ENCODE peak calls at places on chromosomes 5 and 9, in five cellular contexts. P is adrenal gland, B is A549, A is heart left ventricle, Y is HepG2. D is an unnamed sample.

GRCh38 chr9:1100945-1101344 is 50.8 kb downstream of the DMRT2 start:
- DNase-seq in P (peak; percentile 11), B (no peak), A (peak; percentile 13), Y (peak; percentile 26), D (peak; percentile 50)

GRCh38 chr5:174793684-174794328 is 69.4 kb downstream of the MSX2 start:
- DNase-seq in P (peak; percentile 51), B (no peak), A (peak; percentile 43), Y (peak; percentile 18), D (peak; percentile 33)

GRCh38 chr9:96080364-96080763 is 204.9 kb downstream of the ERCC6L2 start:
- DNase-seq in P (no peak), B (peak; percentile 82), A (no peak), Y (no peak), D (no peak)

GRCh38 chr9:18632624-18633407 is 158.9 kb downstream of the ADAMTSL1 start:
- DNase-seq in P (peak; percentile 61), B (no peak), A (peak; percentile 46), Y (no peak), D (no peak)

GRCh38 chr9:117825609-117826347 is 121.6 kb downstream of the TLR4 start:
- DNase-seq in P (no peak), B (no peak), A (no peak), Y (no peak), D (no peak)

GRCh38 chr5:10892135-10892910 is 131.3 kb upstream of the DAP start:
- DNase-seq in P (no peak), B (no peak), A (no peak), Y (no peak), D (no peak)

GRCh38 chr9:806285-807156 is 35.0 kb upstream of the DMRT1 start:
- DNase-seq in P (no peak), B (peak; percentile 48), A (no peak), Y (peak; percentile 35), D (no peak)

GRCh38 chr5:170499621-170500020 is 4.2 kb upstream of the KCNIP1 start:
- DNase-seq in P (no peak), B (no peak), A (no peak), Y (no peak), D (no peak)

GRCh38 chr9:5628183-5628529 is 751 bp upstream of the RIC1 start:
- DNase-seq in P (no peak), B (peak; percentile 38), A (no peak), Y (no peak), D (no peak)

GRCh38 chr5:16618138-16618897 is 1.5 kb upstream of the RETREG1 start:
- DNase-seq in P (no peak), B (no peak), A (no peak), Y (no peak), D (no peak)

GRCh38 chr5:42518595-42519067 is 95.4 kb downstream of the GHR start:
- DNase-seq in P (no peak), B (no peak), A (peak; percentile 17), Y (no peak), D (no peak)

GRCh38 chr5:386432-387341 is 56.3 kb upstream of the EXOC3 start:
- DNase-seq in P (no peak), B (no peak), A (no peak), Y (no peak), D (no peak)

GRCh38 chr5:77707786-77708185 is 68.4 kb downstream of the TBCA start:
- DNase-seq in P (peak; percentile 32), B (no peak), A (no peak), Y (peak; percentile 2), D (no peak)

GRCh38 chr5:35143841-35144240 is 86.4 kb downstream of the PRLR start:
- DNase-seq in P (no peak), B (no peak), A (no peak), Y (no peak), D (no peak)

GRCh38 chr9:1871486-1872181 is 143.5 kb upstream of the SMARCA2 start:
- DNase-seq in P (no peak), B (no peak), A (no peak), Y (peak; percentile 4), D (no peak)

GRCh38 chr9:70835323-70835722 is 286.1 kb downstream of the TRPM3 start:
- DNase-seq in P (peak; percentile 54), B (no peak), A (no peak), Y (no peak), D (no peak)

GRCh38 chr5:9544502-9545300 is 1.2 kb downstream of the SEMA5A start:
- DNase-seq in P (peak; percentile 76), B (peak; percentile 31), A (peak; percentile 86), Y (peak; percentile 35), D (peak; percentile 89)
- TF ChIP-seq POLR2A in P (no peak), B (no peak), A (no peak), Y (no peak), D (peak; percentile 47)

DNA sequence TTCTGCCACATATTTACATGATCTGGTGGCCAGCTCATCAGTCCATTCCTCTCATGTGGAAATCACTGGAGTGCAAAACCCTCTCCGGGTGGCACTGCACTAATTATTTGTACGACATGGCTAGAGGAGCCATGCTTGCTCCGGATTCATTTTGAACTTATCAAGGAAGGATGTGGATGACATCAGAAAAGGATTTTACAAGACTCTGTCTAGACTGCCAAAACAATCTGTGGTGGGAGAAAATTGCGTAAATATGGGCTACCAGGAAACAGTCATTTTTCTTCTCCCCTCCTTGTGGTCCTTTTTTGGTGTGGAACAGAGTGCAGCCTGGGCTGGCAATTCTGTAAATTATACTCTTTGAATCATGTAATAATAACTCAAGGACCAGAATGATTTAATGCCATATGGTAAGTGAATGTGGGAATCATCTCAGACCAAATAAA is 123.4 kb upstream of the IFNE start:
- DNase-seq in P (no peak), B (peak; percentile 38), A (no peak), Y (no peak), D (no peak)
- TF ChIP-seq POLR2A in P (no peak), B (no peak), A (no peak), Y (no peak), D (no peak)

DNA sequence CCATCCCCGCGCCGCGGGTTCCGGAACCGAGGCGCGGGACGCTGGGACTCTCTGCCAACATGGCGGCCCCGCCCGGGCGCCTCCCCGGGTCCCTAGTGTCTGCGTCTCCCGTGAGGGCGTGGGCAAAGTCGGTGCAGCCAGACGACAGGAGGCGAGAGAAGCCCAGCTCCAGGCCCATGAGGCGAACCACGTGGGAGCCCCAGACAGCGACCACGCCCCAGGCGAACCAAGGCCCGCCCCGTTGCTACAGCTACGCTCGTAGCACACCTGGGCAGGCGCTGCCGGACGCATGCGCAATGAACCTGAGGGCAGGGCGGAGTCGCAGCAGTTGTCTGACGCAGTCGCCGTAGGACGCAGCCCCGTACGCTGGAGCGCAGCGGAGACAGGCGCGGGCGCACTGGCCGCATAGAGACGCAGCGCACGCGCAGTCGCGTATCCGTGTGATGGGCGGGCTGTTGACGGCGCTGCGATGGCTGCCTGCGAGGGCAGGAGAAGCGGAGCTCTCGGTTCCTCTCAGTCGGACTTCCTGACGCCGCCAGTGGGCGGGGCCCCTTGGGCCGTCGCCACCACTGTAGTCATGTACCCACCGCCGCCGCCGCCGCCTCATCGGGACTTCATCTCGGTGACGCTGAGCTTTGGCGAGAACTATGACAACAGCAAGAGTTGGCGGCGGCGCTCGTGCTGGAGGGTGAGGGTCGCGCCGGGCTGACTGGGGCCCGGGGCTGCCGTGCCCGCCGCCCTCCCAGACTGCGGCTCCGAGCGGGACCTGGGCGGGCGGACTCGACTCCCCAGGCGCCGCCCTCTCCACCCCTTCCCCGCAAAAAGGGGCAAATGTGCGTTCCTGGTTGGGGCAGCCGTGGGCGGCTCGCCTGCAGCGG is at the start of gene MAN1B1:
- DNase-seq in P (peak; percentile 99), B (peak; percentile 94), A (peak; percentile 98), Y (peak; percentile 97), D (peak; percentile 100)
- TF ChIP-seq POLR2A in P (peak; percentile 89), B (peak; percentile 89), A (no peak), Y (peak; percentile 65), D (peak; percentile 91)

GRCh38 chr9:133274236-133275104 is 531 bp downstream of the ABO start:
- DNase-seq in P (no peak), B (no peak), A (no peak), Y (no peak), D (no peak)

GRCh38 chr9:133273819-133274218 is 1.2 kb downstream of the ABO start:
- DNase-seq in P (no peak), B (no peak), A (no peak), Y (no peak), D (peak; percentile 55)

GRCh38 chr9:133276923-133277322 is 1.9 kb upstream of the ABO start:
- DNase-seq in P (no peak), B (no peak), A (no peak), Y (no peak), D (peak; percentile 3)

GRCh38 chr9:133276001-133276884 is 1.2 kb upstream of the ABO start:
- DNase-seq in P (no peak), B (no peak), A (no peak), Y (no peak), D (peak; percentile 8)

DNA sequence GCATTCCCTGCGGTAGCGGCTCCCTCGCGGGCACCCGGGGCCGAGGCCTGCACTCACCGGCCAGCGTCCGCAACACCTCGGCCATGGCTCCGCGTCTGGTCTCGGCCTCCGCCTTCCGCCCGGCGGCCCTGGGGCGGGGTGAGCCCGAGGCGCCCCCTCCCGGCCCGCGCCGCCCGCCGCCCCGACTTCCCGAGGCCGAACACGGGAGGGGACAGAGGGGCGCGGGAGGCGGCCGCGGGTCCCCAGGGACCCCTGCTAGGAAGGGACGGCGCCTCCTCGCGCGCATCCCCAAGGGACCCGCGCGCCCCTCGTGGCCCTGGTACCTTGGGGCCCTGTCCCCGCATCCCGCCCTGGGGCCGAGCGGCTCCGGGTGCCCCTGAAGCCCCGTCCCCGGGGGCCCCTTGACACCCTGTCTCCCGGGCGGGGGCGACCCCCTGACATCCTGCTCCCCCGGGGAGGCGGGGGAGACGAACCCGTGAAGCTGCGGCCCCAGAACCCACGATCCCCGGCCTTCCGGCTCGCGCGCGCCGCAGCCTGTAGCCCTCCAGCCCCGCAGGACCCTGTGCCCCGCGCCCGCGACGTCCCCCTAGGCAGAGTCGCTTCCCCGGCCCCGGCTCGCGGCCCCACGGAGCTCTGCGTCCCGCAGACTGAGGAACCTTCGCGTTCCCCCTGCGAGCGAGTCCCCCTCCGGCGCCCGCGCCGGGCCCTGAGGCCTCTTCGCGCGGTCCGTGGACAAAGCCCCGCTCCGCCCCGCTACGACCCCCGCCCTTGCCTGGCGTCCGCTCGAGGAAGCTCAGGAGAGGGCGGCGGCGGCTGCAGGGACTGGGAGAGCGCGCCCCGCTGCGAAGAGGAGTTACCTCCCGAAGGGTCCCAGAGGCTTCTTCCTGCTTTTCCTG is at the start of gene ABO:
- DNase-seq in P (peak; percentile 54), B (no peak), A (peak; percentile 63), Y (no peak), D (peak; percentile 58)
- TF ChIP-seq POLR2A in P (no peak), B (no peak), A (no peak), Y (no peak), D (peak; percentile 66)

GRCh38 chr5:120329095-120329494 is 135.0 kb upstream of the PRR16 start:
- DNase-seq in P (no peak), B (no peak), A (no peak), Y (no peak), D (no peak)
- TF ChIP-seq POLR2A in P (no peak), B (no peak), A (no peak), Y (no peak), D (no peak)

GRCh38 chr5:14142856-14143508 is at the start of gene TRIO:
- DNase-seq in P (peak; percentile 96), B (peak; percentile 92), A (peak; percentile 94), Y (peak; percentile 81), D (peak; percentile 93)
- TF ChIP-seq POLR2A in P (peak; percentile 43), B (peak; percentile 45), A (no peak), Y (no peak), D (peak; percentile 43)